ENCODE peak calls at places on chromosomes 12 and 14, in four cellular contexts. One of them, this sample, is unnamed.

GRCh38 chr12:59149995-59150642 is 229.8 kb upstream of the LRIG3 start:
- DNase-seq in GM12878: peak
- DNase-seq in K562: peak
- DNase-seq in SK-N-SH: peak
- DNase-seq in this sample: no peak

GRCh38 chr14:104139460-104140212 is 1.2 kb downstream of the KIF26A start:
- DNase-seq in GM12878: no peak
- DNase-seq in K562: no peak
- DNase-seq in SK-N-SH: no peak
- DNase-seq in this sample: peak

GRCh38 chr14:105195533-105196227 is 14.6 kb upstream of the NUDT14 start:
- DNase-seq in GM12878: no peak
- DNase-seq in K562: no peak
- DNase-seq in SK-N-SH: no peak
- DNase-seq in this sample: no peak

GRCh38 chr12:85874064-85874463 is at the start of gene NTS:
- DNase-seq in GM12878: no peak
- DNase-seq in K562: no peak
- DNase-seq in SK-N-SH: no peak
- DNase-seq in this sample: no peak

GRCh38 chr12:84361651-84362551 is 550.7 kb downstream of the SLC6A15 start:
- DNase-seq in GM12878: no peak
- DNase-seq in K562: no peak
- DNase-seq in SK-N-SH: no peak
- DNase-seq in this sample: no peak

GRCh38 chr12:58253663-58254062 is 312.3 kb downstream of the ATP23 start:
- DNase-seq in GM12878: no peak
- DNase-seq in K562: no peak
- DNase-seq in SK-N-SH: no peak
- DNase-seq in this sample: no peak

GRCh38 chr12:32400114-32400672 is 835 bp downstream of the FGD4 start:
- DNase-seq in GM12878: no peak
- DNase-seq in K562: peak
- DNase-seq in SK-N-SH: peak
- DNase-seq in this sample: peak

GRCh38 chr12:98744692-98745091 is 99.6 kb downstream of the APAF1 start:
- DNase-seq in GM12878: no peak
- DNase-seq in K562: no peak
- DNase-seq in SK-N-SH: no peak
- DNase-seq in this sample: no peak

GRCh38 chr14:101193126-101193844 is 289.8 kb upstream of the RTL1 start:
- DNase-seq in GM12878: no peak
- DNase-seq in K562: no peak
- DNase-seq in SK-N-SH: no peak
- DNase-seq in this sample: no peak

GRCh38 chr14:69887740-69888657 is 8.8 kb downstream of the SMOC1 start:
- DNase-seq in GM12878: no peak
- DNase-seq in K562: no peak
- DNase-seq in SK-N-SH: no peak
- DNase-seq in this sample: no peak
- TF ChIP-seq USF1 in GM12878: no peak
- TF ChIP-seq USF1 in K562: no peak
- TF ChIP-seq USF1 in SK-N-SH: no peak
- TF ChIP-seq USF1 in this sample: no peak

DNA sequence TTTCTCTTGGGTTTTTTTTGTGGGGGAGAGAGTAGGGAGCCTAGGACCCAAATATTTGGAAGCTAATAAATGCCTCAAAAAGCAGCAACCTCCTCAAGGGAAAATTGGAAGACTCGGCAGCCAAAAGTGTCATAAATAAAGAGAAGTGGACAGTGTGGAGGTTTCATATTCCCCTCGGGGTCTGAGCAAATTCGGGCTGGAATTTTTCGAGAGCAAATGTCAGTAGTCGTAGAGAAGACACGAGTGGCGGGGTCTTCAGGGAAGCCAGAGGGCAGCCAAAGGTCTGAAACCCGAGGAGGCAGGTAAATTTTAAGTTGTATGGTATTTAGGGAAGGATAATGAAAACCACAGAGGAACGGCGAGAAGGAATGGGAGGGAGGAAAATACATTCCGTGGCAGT is 13.1 kb downstream of the BCL11B start:
- DNase-seq in GM12878: no peak
- DNase-seq in K562: no peak
- DNase-seq in SK-N-SH: no peak
- DNase-seq in this sample: no peak
- TF ChIP-seq USF1 in GM12878: no peak
- TF ChIP-seq USF1 in K562: no peak
- TF ChIP-seq USF1 in SK-N-SH: no peak
- TF ChIP-seq USF1 in this sample: no peak

GRCh38 chr12:1695836-1696670 is 5.2 kb downstream of the ADIPOR2 start:
- DNase-seq in GM12878: no peak
- DNase-seq in K562: no peak
- DNase-seq in SK-N-SH: no peak
- DNase-seq in this sample: no peak
- TF ChIP-seq USF1 in GM12878: no peak
- TF ChIP-seq USF1 in K562: no peak
- TF ChIP-seq USF1 in SK-N-SH: no peak
- TF ChIP-seq USF1 in this sample: no peak

DNA sequence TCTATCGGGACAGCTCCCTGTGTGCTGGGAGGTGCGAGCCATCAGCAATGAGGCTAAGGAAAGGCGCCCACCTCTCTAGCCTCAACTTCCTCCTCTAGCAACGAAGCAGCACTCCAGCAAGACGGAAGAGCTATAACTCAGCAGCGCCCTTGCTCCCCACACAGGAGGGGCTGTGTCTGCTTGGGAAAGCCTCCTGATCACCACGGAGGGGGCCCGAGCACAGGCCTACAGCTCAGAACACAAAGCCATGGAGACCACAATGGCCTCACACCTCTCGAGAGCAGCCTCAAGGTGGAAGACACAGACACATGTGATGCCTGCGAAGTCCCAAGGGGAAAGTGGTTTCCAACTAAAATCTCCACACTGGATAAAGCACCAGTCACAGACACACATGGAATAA is 60.4 kb downstream of the CDC42BPB start:
- DNase-seq in GM12878: no peak
- DNase-seq in K562: no peak
- DNase-seq in SK-N-SH: no peak
- DNase-seq in this sample: no peak
- TF ChIP-seq USF1 in GM12878: no peak
- TF ChIP-seq USF1 in K562: no peak
- TF ChIP-seq USF1 in SK-N-SH: no peak
- TF ChIP-seq USF1 in this sample: no peak

GRCh38 chr12:42299392-42300308 is 26.2 kb downstream of the ZCRB1 start:
- DNase-seq in GM12878: peak
- DNase-seq in K562: no peak
- DNase-seq in SK-N-SH: no peak
- DNase-seq in this sample: no peak

GRCh38 chr12:42291680-42292079 is 34.2 kb downstream of the ZCRB1 start:
- DNase-seq in GM12878: no peak
- DNase-seq in K562: no peak
- DNase-seq in SK-N-SH: peak
- DNase-seq in this sample: no peak

GRCh38 chr12:42298887-42299286 is 27.0 kb downstream of the ZCRB1 start:
- DNase-seq in GM12878: no peak
- DNase-seq in K562: no peak
- DNase-seq in SK-N-SH: no peak
- DNase-seq in this sample: no peak

DNA sequence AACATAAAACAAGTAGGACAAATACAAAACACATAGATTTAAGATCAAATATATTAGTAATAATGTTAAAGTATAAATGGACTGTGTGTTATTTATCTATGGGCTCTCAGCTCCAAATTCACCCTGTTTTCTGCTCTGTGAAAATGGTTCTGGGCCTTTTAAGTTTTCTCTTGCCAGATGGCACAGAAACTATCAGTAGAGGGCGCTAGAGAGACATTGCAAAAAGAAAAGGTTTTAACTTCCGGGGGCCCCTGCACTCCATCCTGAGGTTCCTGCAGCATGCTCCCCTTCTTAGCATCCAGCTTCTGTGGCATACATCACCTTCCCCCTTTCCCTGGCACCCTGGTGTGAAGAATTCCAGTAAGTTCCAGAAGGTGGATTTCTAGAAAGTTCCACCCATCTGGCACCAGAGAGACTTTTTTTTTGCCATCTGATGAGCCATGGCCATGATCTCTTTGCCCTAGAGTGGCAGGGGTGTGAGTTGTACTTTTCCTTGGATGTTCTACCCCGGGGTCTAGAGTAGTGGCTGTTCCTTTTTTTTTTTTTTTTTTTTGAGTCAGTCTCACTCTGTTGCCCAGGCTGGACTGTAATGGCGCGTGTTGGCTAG is 29.3 kb downstream of the ZCRB1 start:
- DNase-seq in GM12878: no peak
- DNase-seq in K562: peak
- DNase-seq in SK-N-SH: no peak
- DNase-seq in this sample: no peak
- TF ChIP-seq USF1 in GM12878: no peak
- TF ChIP-seq USF1 in K562: no peak
- TF ChIP-seq USF1 in SK-N-SH: no peak
- TF ChIP-seq USF1 in this sample: no peak

GRCh38 chr14:51002406-51002984 is 58.2 kb upstream of the PYGL start:
- DNase-seq in GM12878: no peak
- DNase-seq in K562: no peak
- DNase-seq in SK-N-SH: no peak
- DNase-seq in this sample: no peak

GRCh38 chr14:51006781-51007211 is 62.5 kb upstream of the PYGL start:
- DNase-seq in GM12878: no peak
- DNase-seq in K562: no peak
- DNase-seq in SK-N-SH: peak
- DNase-seq in this sample: no peak

GRCh38 chr14:51004352-51004800 is 60.1 kb upstream of the PYGL start:
- DNase-seq in GM12878: no peak
- DNase-seq in K562: no peak
- DNase-seq in SK-N-SH: no peak
- DNase-seq in this sample: no peak

GRCh38 chr14:51008416-51008815 is 64.1 kb upstream of the PYGL start:
- DNase-seq in GM12878: no peak
- DNase-seq in K562: no peak
- DNase-seq in SK-N-SH: no peak
- DNase-seq in this sample: no peak

DNA sequence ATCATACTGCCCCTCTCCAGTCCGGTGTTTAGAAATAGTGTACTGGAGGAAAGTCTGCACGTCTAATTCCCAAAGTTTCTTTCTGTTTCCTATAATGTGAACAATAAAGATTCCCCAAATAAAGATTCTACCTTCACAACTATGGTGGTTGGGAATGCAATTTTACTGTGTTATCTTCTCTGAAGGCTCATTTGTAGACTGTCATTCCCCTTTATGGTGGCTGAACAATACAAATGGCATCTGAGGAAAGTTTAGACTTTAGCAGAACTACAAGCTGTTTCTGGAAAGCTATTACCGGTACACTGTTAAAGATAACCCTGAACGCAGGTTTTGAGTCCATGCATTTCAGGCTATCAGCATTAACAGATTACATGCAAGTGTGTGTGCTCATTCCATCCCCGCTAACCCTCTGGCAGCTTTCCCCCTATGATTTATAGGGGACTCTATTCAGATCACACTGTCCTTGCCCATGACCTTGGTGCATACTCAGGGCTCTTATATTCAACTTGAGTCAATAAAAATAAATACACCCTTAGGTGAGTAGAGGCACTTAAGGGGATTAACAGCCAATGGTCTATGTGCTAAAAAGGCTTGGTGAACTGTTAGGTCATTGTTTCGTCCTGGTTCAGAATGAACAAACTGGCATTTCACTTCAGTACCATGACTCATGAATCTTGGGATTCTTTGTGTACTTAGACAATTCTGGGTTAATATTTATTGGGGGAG is 60.7 kb upstream of the PYGL start:
- DNase-seq in GM12878: no peak
- DNase-seq in K562: no peak
- DNase-seq in SK-N-SH: no peak
- DNase-seq in this sample: no peak
- TF ChIP-seq USF1 in GM12878: no peak
- TF ChIP-seq USF1 in K562: no peak
- TF ChIP-seq USF1 in SK-N-SH: no peak
- TF ChIP-seq USF1 in this sample: no peak

DNA sequence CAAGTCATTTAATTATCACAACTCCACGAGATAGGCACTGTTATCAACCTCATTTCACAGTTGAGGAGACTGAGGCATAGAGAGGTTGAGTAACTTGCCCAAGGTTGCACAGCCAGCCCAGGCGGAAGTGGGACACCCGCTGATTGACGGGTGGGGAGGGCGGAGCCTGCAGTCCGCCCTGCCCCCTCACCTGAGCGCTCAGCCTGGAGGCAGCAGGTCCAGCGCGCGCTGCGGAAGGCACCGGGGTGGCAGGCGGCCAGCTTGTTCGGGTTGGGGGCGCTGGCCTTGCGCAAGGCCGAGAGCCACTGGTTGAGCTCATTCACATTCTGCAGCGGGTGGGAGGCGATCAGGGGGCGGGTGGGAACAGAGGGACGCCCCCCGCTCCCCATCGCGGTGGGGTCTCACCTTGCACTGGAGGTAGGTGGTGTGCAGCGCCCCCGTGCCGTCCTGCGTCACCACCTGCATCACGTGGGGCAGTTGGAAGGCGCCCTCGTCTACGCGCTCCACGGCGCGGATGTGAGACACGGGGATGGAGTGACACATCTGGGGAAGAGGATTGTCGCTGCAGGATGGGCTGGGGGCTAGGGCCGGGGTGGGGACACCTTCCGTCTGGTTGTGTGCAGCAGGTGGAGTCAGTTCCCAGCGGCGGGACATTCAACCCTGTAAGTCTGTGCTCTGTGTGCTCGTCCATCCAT is 31.7 kb downstream of the RASAL1 start:
- DNase-seq in GM12878: no peak
- DNase-seq in K562: peak
- DNase-seq in SK-N-SH: peak
- DNase-seq in this sample: peak
- TF ChIP-seq USF1 in GM12878: peak
- TF ChIP-seq USF1 in K562: peak
- TF ChIP-seq USF1 in SK-N-SH: peak
- TF ChIP-seq USF1 in this sample: peak

DNA sequence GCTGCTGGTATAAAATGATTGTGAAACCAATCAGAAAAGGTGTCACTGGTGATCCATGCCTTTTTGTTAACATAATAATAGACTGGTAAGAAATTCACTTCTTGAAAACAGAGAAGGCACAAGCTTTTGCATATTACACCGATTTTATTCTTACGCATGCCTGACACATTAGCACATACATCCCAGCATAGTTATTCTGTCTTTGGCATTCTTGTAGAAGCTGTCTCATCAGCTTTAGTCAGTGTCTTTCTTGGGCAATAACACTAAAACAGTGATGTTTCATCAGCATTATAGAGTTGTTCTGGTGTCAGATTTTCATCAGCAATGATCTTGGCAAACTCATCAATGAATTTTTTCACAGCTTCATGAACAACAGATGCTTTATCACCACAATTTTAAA is 283.4 kb upstream of the TMTC1 start:
- DNase-seq in GM12878: no peak
- DNase-seq in K562: no peak
- DNase-seq in SK-N-SH: no peak
- DNase-seq in this sample: no peak
- TF ChIP-seq USF1 in GM12878: no peak
- TF ChIP-seq USF1 in K562: no peak
- TF ChIP-seq USF1 in SK-N-SH: no peak
- TF ChIP-seq USF1 in this sample: no peak

GRCh38 chr14:95862243-95862642 is 14.4 kb upstream of the TUNAR start:
- DNase-seq in GM12878: no peak
- DNase-seq in K562: no peak
- DNase-seq in SK-N-SH: no peak
- DNase-seq in this sample: no peak
- TF ChIP-seq USF1 in GM12878: no peak
- TF ChIP-seq USF1 in K562: no peak
- TF ChIP-seq USF1 in SK-N-SH: no peak
- TF ChIP-seq USF1 in this sample: no peak